ENCODE peak calls at places on chromosomes 7 and 10, in six cellular contexts. Q is skeletal muscle cell; V is activated naive CD4-positive, alpha-beta T cell treated with anti-CD3 and anti-CD28 coated beads, Interleukin-2, amount 10 ng/mL, durations not matched to agents 7 days and 5 days; N is MM.1S; H is NCI-H226; A is H7. K is an unnamed sample.

GRCh38 chr10:46299267-46299530 is 12.4 kb downstream of the ANTXRL start:
- DNase-seq in H (no peak), Q (no peak), N (no peak), A (no peak), V (no peak), K (no peak)

GRCh38 chr10:77531441-77532001 is 106.1 kb downstream of the KCNMA1 start:
- DNase-seq in N (no peak), Q (peak; percentile 62), H (no peak), A (no peak), V (no peak), K (no peak)

GRCh38 chr10:44064987-44065787 is 319.7 kb downstream of the CXCL12 start:
- DNase-seq in H (no peak), A (no peak), V (no peak), N (no peak), Q (no peak), K (no peak)

GRCh38 chr10:119680050-119680449 is 28.9 kb downstream of the BAG3 start:
- DNase-seq in A (no peak), H (peak; percentile 87), Q (no peak), N (no peak), V (no peak), K (no peak)

GRCh38 chr10:13346280-13346819 is 1.7 kb downstream of the SEPHS1 start:
- DNase-seq in N (no peak), Q (peak; percentile 52), A (no peak), H (no peak), V (no peak), K (no peak)

GRCh38 chr10:133442191-133442966 is 11.4 kb upstream of the SCART1 start:
- DNase-seq in V (peak; percentile 32), A (no peak), H (no peak), Q (no peak), N (no peak), K (peak; percentile 13)

GRCh38 chr7:16270844-16271243 is 150.5 kb downstream of the CRPPA start:
- DNase-seq in H (no peak), Q (no peak), V (no peak), A (no peak), N (no peak), K (no peak)

GRCh38 chr10:84267503-84268126 is 22.8 kb downstream of the RGR start:
- DNase-seq in H (peak; percentile 18), V (peak; percentile 83), N (no peak), Q (peak; percentile 9), A (peak; percentile 59), K (no peak)

GRCh38 chr10:48502791-48503190 is 102.1 kb downstream of the ARHGAP22 start:
- DNase-seq in N (no peak), V (no peak), Q (no peak), H (no peak), A (peak; percentile 8), K (no peak)

GRCh38 chr10:133258818-133259602 is 17.7 kb downstream of the ADAM8 start:
- DNase-seq in A (no peak), Q (peak; percentile 98), H (peak; percentile 90), V (peak; percentile 91), N (peak; percentile 13), K (no peak)

GRCh38 chr10:90007226-90007625 is 305.8 kb downstream of the KIF20B start:
- DNase-seq in V (no peak), A (no peak), H (peak; percentile 68), N (no peak), Q (no peak), K (no peak)

GRCh38 chr10:71981024-71981867 is 17.1 kb downstream of the CHST3 start:
- DNase-seq in N (no peak), H (no peak), A (peak; percentile 31), V (no peak), Q (no peak), K (peak; percentile 47)

GRCh38 chr7:149787428-149788299 is 14.3 kb upstream of the ZNF467 start:
- DNase-seq in Q (no peak), V (no peak), H (no peak), N (peak; percentile 38), A (peak; percentile 89), K (peak; percentile 82)

GRCh38 chr10:115566867-115567266 is 473.7 kb downstream of the ATRNL1 start:
- DNase-seq in Q (no peak), N (no peak), V (no peak), A (no peak), H (no peak), K (no peak)

GRCh38 chr7:51229106-51229537 is 87.5 kb downstream of the COBL start:
- DNase-seq in N (no peak), A (no peak), V (no peak), H (no peak), Q (no peak), K (no peak)

GRCh38 chr7:108234981-108235450 is 104.9 kb upstream of the LAMB4 start:
- DNase-seq in N (peak; percentile 9), Q (no peak), H (no peak), A (no peak), V (no peak), K (no peak)

GRCh38 chr7:106180721-106181120 is 68.6 kb upstream of the SYPL1 start:
- DNase-seq in V (no peak), H (no peak), N (no peak), A (no peak), Q (no peak), K (no peak)

GRCh38 chr7:70354409-70355169 is 756.3 kb downstream of the AUTS2 start:
- DNase-seq in V (no peak), H (no peak), N (no peak), Q (no peak), A (no peak), K (peak; percentile 27)

GRCh38 chr7:142808802-142809583 is 38.2 kb downstream of the PRSS2 start:
- DNase-seq in V (peak; percentile 98), Q (no peak), A (no peak), H (peak; percentile 88), N (peak; percentile 100), K (no peak)